ENCODE peak calls at places on chromosomes 13 and 19, in eight cellular contexts. One of them, this sample, is unnamed.

GRCh38 chr13:40420160-40420740 is 246.2 kb downstream of the FOXO1 start:
- DNase-seq in activated naive CD4-positive, alpha-beta T cell: no peak
- DNase-seq in EH: no peak
- DNase-seq in GM23338: peak
- DNase-seq in activated T-helper 1 cell treated with anti-CD3 and anti-CD28 coated beads, Interleukin-2, amount 50 U/mL, for 16 hours: no peak
- DNase-seq in H54: no peak
- DNase-seq in cardiac muscle cell: no peak
- DNase-seq in transverse colon: no peak
- DNase-seq in this sample: no peak

GRCh38 chr13:59607172-59607571 is 556.6 kb downstream of the DIAPH3 start:
- DNase-seq in activated naive CD4-positive, alpha-beta T cell: no peak
- DNase-seq in EH: no peak
- DNase-seq in GM23338: no peak
- DNase-seq in activated T-helper 1 cell treated with anti-CD3 and anti-CD28 coated beads, Interleukin-2, amount 50 U/mL, for 16 hours: no peak
- DNase-seq in H54: no peak
- DNase-seq in cardiac muscle cell: no peak
- DNase-seq in transverse colon: no peak
- DNase-seq in this sample: no peak

GRCh38 chr13:110771194-110771593 is 57.7 kb downstream of the ING1 start:
- DNase-seq in activated naive CD4-positive, alpha-beta T cell: no peak
- DNase-seq in EH: peak
- DNase-seq in GM23338: no peak
- DNase-seq in activated T-helper 1 cell treated with anti-CD3 and anti-CD28 coated beads, Interleukin-2, amount 50 U/mL, for 16 hours: no peak
- DNase-seq in H54: no peak
- DNase-seq in cardiac muscle cell: peak
- DNase-seq in transverse colon: no peak
- DNase-seq in this sample: no peak

GRCh38 chr13:30581582-30581981 is 36.1 kb upstream of the USPL1 start:
- DNase-seq in activated naive CD4-positive, alpha-beta T cell: no peak
- DNase-seq in EH: peak
- DNase-seq in GM23338: peak
- DNase-seq in activated T-helper 1 cell treated with anti-CD3 and anti-CD28 coated beads, Interleukin-2, amount 50 U/mL, for 16 hours: no peak
- DNase-seq in H54: no peak
- DNase-seq in cardiac muscle cell: peak
- DNase-seq in transverse colon: no peak
- DNase-seq in this sample: peak

GRCh38 chr13:94129490-94129894 is 350.0 kb downstream of the DCT start:
- DNase-seq in activated naive CD4-positive, alpha-beta T cell: no peak
- DNase-seq in EH: no peak
- DNase-seq in GM23338: no peak
- DNase-seq in activated T-helper 1 cell treated with anti-CD3 and anti-CD28 coated beads, Interleukin-2, amount 50 U/mL, for 16 hours: no peak
- DNase-seq in H54: no peak
- DNase-seq in cardiac muscle cell: no peak
- DNase-seq in transverse colon: no peak
- DNase-seq in this sample: no peak

GRCh38 chr19:57002765-57003164 is 117.0 kb upstream of the USP29 start:
- DNase-seq in activated naive CD4-positive, alpha-beta T cell: no peak
- DNase-seq in EH: no peak
- DNase-seq in GM23338: no peak
- DNase-seq in activated T-helper 1 cell treated with anti-CD3 and anti-CD28 coated beads, Interleukin-2, amount 50 U/mL, for 16 hours: no peak
- DNase-seq in H54: no peak
- DNase-seq in cardiac muscle cell: no peak
- DNase-seq in transverse colon: no peak
- DNase-seq in this sample: no peak

GRCh38 chr13:98721825-98722510 is 30.5 kb downstream of the SLC15A1 start:
- DNase-seq in activated naive CD4-positive, alpha-beta T cell: no peak
- DNase-seq in EH: no peak
- DNase-seq in GM23338: no peak
- DNase-seq in activated T-helper 1 cell treated with anti-CD3 and anti-CD28 coated beads, Interleukin-2, amount 50 U/mL, for 16 hours: no peak
- DNase-seq in H54: no peak
- DNase-seq in cardiac muscle cell: no peak
- DNase-seq in transverse colon: no peak
- DNase-seq in this sample: no peak

GRCh38 chr19:18710986-18711751 is 27.7 kb downstream of the CRTC1 start:
- DNase-seq in activated naive CD4-positive, alpha-beta T cell: no peak
- DNase-seq in EH: no peak
- DNase-seq in GM23338: peak
- DNase-seq in activated T-helper 1 cell treated with anti-CD3 and anti-CD28 coated beads, Interleukin-2, amount 50 U/mL, for 16 hours: no peak
- DNase-seq in H54: no peak
- DNase-seq in cardiac muscle cell: peak
- DNase-seq in transverse colon: no peak
- DNase-seq in this sample: no peak

GRCh38 chr13:23656637-23657036 is 86.4 kb downstream of the TNFRSF19 start:
- DNase-seq in activated naive CD4-positive, alpha-beta T cell: no peak
- DNase-seq in EH: peak
- DNase-seq in GM23338: no peak
- DNase-seq in activated T-helper 1 cell treated with anti-CD3 and anti-CD28 coated beads, Interleukin-2, amount 50 U/mL, for 16 hours: no peak
- DNase-seq in H54: no peak
- DNase-seq in cardiac muscle cell: peak
- DNase-seq in transverse colon: no peak
- DNase-seq in this sample: no peak

GRCh38 chr19:917323-918151 is at the start of gene KISS1R:
- DNase-seq in activated naive CD4-positive, alpha-beta T cell: peak
- DNase-seq in EH: peak
- DNase-seq in GM23338: peak
- DNase-seq in activated T-helper 1 cell treated with anti-CD3 and anti-CD28 coated beads, Interleukin-2, amount 50 U/mL, for 16 hours: no peak
- DNase-seq in H54: no peak
- DNase-seq in cardiac muscle cell: no peak
- DNase-seq in transverse colon: no peak
- DNase-seq in this sample: no peak

GRCh38 chr19:11058246-11059030 is 30.8 kb upstream of the LDLR start:
- DNase-seq in activated naive CD4-positive, alpha-beta T cell: no peak
- DNase-seq in EH: no peak
- DNase-seq in GM23338: no peak
- DNase-seq in activated T-helper 1 cell treated with anti-CD3 and anti-CD28 coated beads, Interleukin-2, amount 50 U/mL, for 16 hours: no peak
- DNase-seq in H54: no peak
- DNase-seq in cardiac muscle cell: no peak
- DNase-seq in transverse colon: no peak
- DNase-seq in this sample: no peak

GRCh38 chr13:43316997-43317396 is 293.6 kb downstream of the DNAJC15 start:
- DNase-seq in activated naive CD4-positive, alpha-beta T cell: no peak
- DNase-seq in EH: peak
- DNase-seq in GM23338: peak
- DNase-seq in activated T-helper 1 cell treated with anti-CD3 and anti-CD28 coated beads, Interleukin-2, amount 50 U/mL, for 16 hours: no peak
- DNase-seq in H54: no peak
- DNase-seq in cardiac muscle cell: peak
- DNase-seq in transverse colon: no peak
- DNase-seq in this sample: no peak

GRCh38 chr19:38788478-38789243 is at the start of gene LGALS7B:
- DNase-seq in activated naive CD4-positive, alpha-beta T cell: no peak
- DNase-seq in EH: no peak
- DNase-seq in GM23338: peak
- DNase-seq in activated T-helper 1 cell treated with anti-CD3 and anti-CD28 coated beads, Interleukin-2, amount 50 U/mL, for 16 hours: no peak
- DNase-seq in H54: no peak
- DNase-seq in cardiac muscle cell: no peak
- DNase-seq in transverse colon: no peak
- DNase-seq in this sample: no peak

GRCh38 chr19:58346961-58347929 is 6.0 kb downstream of the A1BG start:
- DNase-seq in activated naive CD4-positive, alpha-beta T cell: peak
- DNase-seq in EH: peak
- DNase-seq in GM23338: peak
- DNase-seq in activated T-helper 1 cell treated with anti-CD3 and anti-CD28 coated beads, Interleukin-2, amount 50 U/mL, for 16 hours: peak
- DNase-seq in H54: peak
- DNase-seq in cardiac muscle cell: peak
- DNase-seq in transverse colon: peak
- DNase-seq in this sample: peak

GRCh38 chr19:38448225-38448624 is 14.7 kb downstream of the RYR1 start:
- DNase-seq in activated naive CD4-positive, alpha-beta T cell: no peak
- DNase-seq in EH: no peak
- DNase-seq in GM23338: no peak
- DNase-seq in activated T-helper 1 cell treated with anti-CD3 and anti-CD28 coated beads, Interleukin-2, amount 50 U/mL, for 16 hours: no peak
- DNase-seq in H54: no peak
- DNase-seq in cardiac muscle cell: no peak
- DNase-seq in transverse colon: no peak
- DNase-seq in this sample: no peak

GRCh38 chr13:20945952-20946383 is 43.4 kb upstream of the XPO4 start:
- DNase-seq in activated naive CD4-positive, alpha-beta T cell: no peak
- DNase-seq in EH: peak
- DNase-seq in GM23338: peak
- DNase-seq in activated T-helper 1 cell treated with anti-CD3 and anti-CD28 coated beads, Interleukin-2, amount 50 U/mL, for 16 hours: no peak
- DNase-seq in H54: no peak
- DNase-seq in cardiac muscle cell: peak
- DNase-seq in transverse colon: peak
- DNase-seq in this sample: peak

GRCh38 chr13:109275848-109276247 is 510.5 kb downstream of the IRS2 start:
- DNase-seq in activated naive CD4-positive, alpha-beta T cell: no peak
- DNase-seq in EH: no peak
- DNase-seq in GM23338: peak
- DNase-seq in activated T-helper 1 cell treated with anti-CD3 and anti-CD28 coated beads, Interleukin-2, amount 50 U/mL, for 16 hours: no peak
- DNase-seq in H54: no peak
- DNase-seq in cardiac muscle cell: no peak
- DNase-seq in transverse colon: peak
- DNase-seq in this sample: no peak

GRCh38 chr13:37381502-37381901 is 217.1 kb downstream of the POSTN start:
- DNase-seq in activated naive CD4-positive, alpha-beta T cell: no peak
- DNase-seq in EH: peak
- DNase-seq in GM23338: no peak
- DNase-seq in activated T-helper 1 cell treated with anti-CD3 and anti-CD28 coated beads, Interleukin-2, amount 50 U/mL, for 16 hours: no peak
- DNase-seq in H54: no peak
- DNase-seq in cardiac muscle cell: no peak
- DNase-seq in transverse colon: no peak
- DNase-seq in this sample: no peak

GRCh38 chr19:27694361-27695055 is 1518.4 kb downstream of the UQCRFS1 start:
- DNase-seq in activated naive CD4-positive, alpha-beta T cell: no peak
- DNase-seq in EH: no peak
- DNase-seq in GM23338: no peak
- DNase-seq in activated T-helper 1 cell treated with anti-CD3 and anti-CD28 coated beads, Interleukin-2, amount 50 U/mL, for 16 hours: no peak
- DNase-seq in H54: no peak
- DNase-seq in cardiac muscle cell: no peak
- DNase-seq in transverse colon: no peak
- DNase-seq in this sample: no peak

GRCh38 chr19:32748497-32748896 is 28.9 kb downstream of the TDRD12 start:
- DNase-seq in activated naive CD4-positive, alpha-beta T cell: no peak
- DNase-seq in EH: no peak
- DNase-seq in GM23338: peak
- DNase-seq in activated T-helper 1 cell treated with anti-CD3 and anti-CD28 coated beads, Interleukin-2, amount 50 U/mL, for 16 hours: no peak
- DNase-seq in H54: no peak
- DNase-seq in cardiac muscle cell: no peak
- DNase-seq in transverse colon: no peak
- DNase-seq in this sample: no peak

GRCh38 chr19:6705931-6706632 is 14.4 kb downstream of the C3 start:
- DNase-seq in activated naive CD4-positive, alpha-beta T cell: no peak
- DNase-seq in EH: no peak
- DNase-seq in GM23338: no peak
- DNase-seq in activated T-helper 1 cell treated with anti-CD3 and anti-CD28 coated beads, Interleukin-2, amount 50 U/mL, for 16 hours: no peak
- DNase-seq in H54: no peak
- DNase-seq in cardiac muscle cell: no peak
- DNase-seq in transverse colon: no peak
- DNase-seq in this sample: no peak

GRCh38 chr13:106471957-106472543 is 63.4 kb downstream of the EFNB2 start:
- DNase-seq in activated naive CD4-positive, alpha-beta T cell: no peak
- DNase-seq in EH: peak
- DNase-seq in GM23338: peak
- DNase-seq in activated T-helper 1 cell treated with anti-CD3 and anti-CD28 coated beads, Interleukin-2, amount 50 U/mL, for 16 hours: no peak
- DNase-seq in H54: peak
- DNase-seq in cardiac muscle cell: peak
- DNase-seq in transverse colon: peak
- DNase-seq in this sample: peak

GRCh38 chr19:49231804-49232203 is 74.2 kb downstream of the TRPM4 start:
- DNase-seq in activated naive CD4-positive, alpha-beta T cell: no peak
- DNase-seq in EH: no peak
- DNase-seq in GM23338: no peak
- DNase-seq in activated T-helper 1 cell treated with anti-CD3 and anti-CD28 coated beads, Interleukin-2, amount 50 U/mL, for 16 hours: no peak
- DNase-seq in H54: no peak
- DNase-seq in cardiac muscle cell: no peak
- DNase-seq in transverse colon: no peak
- DNase-seq in this sample: no peak

GRCh38 chr13:40120288-40120687 is 464.8 kb downstream of the COG6 start:
- DNase-seq in activated naive CD4-positive, alpha-beta T cell: no peak
- DNase-seq in EH: peak
- DNase-seq in GM23338: no peak
- DNase-seq in activated T-helper 1 cell treated with anti-CD3 and anti-CD28 coated beads, Interleukin-2, amount 50 U/mL, for 16 hours: no peak
- DNase-seq in H54: no peak
- DNase-seq in cardiac muscle cell: peak
- DNase-seq in transverse colon: no peak
- DNase-seq in this sample: no peak

GRCh38 chr19:30344446-30345425 is 27.4 kb upstream of the ZNF536 start:
- DNase-seq in activated naive CD4-positive, alpha-beta T cell: no peak
- DNase-seq in EH: no peak
- DNase-seq in GM23338: no peak
- DNase-seq in activated T-helper 1 cell treated with anti-CD3 and anti-CD28 coated beads, Interleukin-2, amount 50 U/mL, for 16 hours: no peak
- DNase-seq in H54: no peak
- DNase-seq in cardiac muscle cell: no peak
- DNase-seq in transverse colon: no peak
- DNase-seq in this sample: no peak

GRCh38 chr19:32622002-32622401 is 41.0 kb downstream of the PDCD5 start:
- DNase-seq in activated naive CD4-positive, alpha-beta T cell: no peak
- DNase-seq in EH: no peak
- DNase-seq in GM23338: no peak
- DNase-seq in activated T-helper 1 cell treated with anti-CD3 and anti-CD28 coated beads, Interleukin-2, amount 50 U/mL, for 16 hours: no peak
- DNase-seq in H54: no peak
- DNase-seq in cardiac muscle cell: no peak
- DNase-seq in transverse colon: no peak
- DNase-seq in this sample: no peak

GRCh38 chr13:63631006-63631405 is 2215.4 kb upstream of the PCDH20 start:
- DNase-seq in activated naive CD4-positive, alpha-beta T cell: no peak
- DNase-seq in EH: no peak
- DNase-seq in GM23338: no peak
- DNase-seq in activated T-helper 1 cell treated with anti-CD3 and anti-CD28 coated beads, Interleukin-2, amount 50 U/mL, for 16 hours: no peak
- DNase-seq in H54: no peak
- DNase-seq in cardiac muscle cell: no peak
- DNase-seq in transverse colon: no peak
- DNase-seq in this sample: no peak

GRCh38 chr13:98972627-98973026 is 5.2 kb downstream of the DOCK9 start:
- DNase-seq in activated naive CD4-positive, alpha-beta T cell: no peak
- DNase-seq in EH: peak
- DNase-seq in GM23338: no peak
- DNase-seq in activated T-helper 1 cell treated with anti-CD3 and anti-CD28 coated beads, Interleukin-2, amount 50 U/mL, for 16 hours: no peak
- DNase-seq in H54: peak
- DNase-seq in cardiac muscle cell: peak
- DNase-seq in transverse colon: no peak
- DNase-seq in this sample: no peak

GRCh38 chr19:45469132-45469834 is 1.5 kb downstream of the FOSB start:
- DNase-seq in activated naive CD4-positive, alpha-beta T cell: peak
- DNase-seq in EH: peak
- DNase-seq in GM23338: peak
- DNase-seq in activated T-helper 1 cell treated with anti-CD3 and anti-CD28 coated beads, Interleukin-2, amount 50 U/mL, for 16 hours: peak
- DNase-seq in H54: no peak
- DNase-seq in cardiac muscle cell: peak
- DNase-seq in transverse colon: peak
- DNase-seq in this sample: peak

GRCh38 chr13:36553501-36553900 is 120.3 kb upstream of the SERTM1 start:
- DNase-seq in activated naive CD4-positive, alpha-beta T cell: no peak
- DNase-seq in EH: no peak
- DNase-seq in GM23338: no peak
- DNase-seq in activated T-helper 1 cell treated with anti-CD3 and anti-CD28 coated beads, Interleukin-2, amount 50 U/mL, for 16 hours: no peak
- DNase-seq in H54: no peak
- DNase-seq in cardiac muscle cell: peak
- DNase-seq in transverse colon: no peak
- DNase-seq in this sample: no peak

GRCh38 chr19:54420383-54421168 is 5.3 kb downstream of the TTYH1 start:
- DNase-seq in activated naive CD4-positive, alpha-beta T cell: no peak
- DNase-seq in EH: peak
- DNase-seq in GM23338: peak
- DNase-seq in activated T-helper 1 cell treated with anti-CD3 and anti-CD28 coated beads, Interleukin-2, amount 50 U/mL, for 16 hours: no peak
- DNase-seq in H54: no peak
- DNase-seq in cardiac muscle cell: peak
- DNase-seq in transverse colon: no peak
- DNase-seq in this sample: no peak

GRCh38 chr19:30158067-30158892 is 213.9 kb upstream of the ZNF536 start:
- DNase-seq in activated naive CD4-positive, alpha-beta T cell: no peak
- DNase-seq in EH: no peak
- DNase-seq in GM23338: no peak
- DNase-seq in activated T-helper 1 cell treated with anti-CD3 and anti-CD28 coated beads, Interleukin-2, amount 50 U/mL, for 16 hours: no peak
- DNase-seq in H54: no peak
- DNase-seq in cardiac muscle cell: no peak
- DNase-seq in transverse colon: no peak
- DNase-seq in this sample: no peak

GRCh38 chr19:53088091-53088490 is 15.1 kb downstream of the ZNF160 start:
- DNase-seq in activated naive CD4-positive, alpha-beta T cell: no peak
- DNase-seq in EH: peak
- DNase-seq in GM23338: no peak
- DNase-seq in activated T-helper 1 cell treated with anti-CD3 and anti-CD28 coated beads, Interleukin-2, amount 50 U/mL, for 16 hours: no peak
- DNase-seq in H54: no peak
- DNase-seq in cardiac muscle cell: peak
- DNase-seq in transverse colon: no peak
- DNase-seq in this sample: no peak

This sample was measured in colonic mucosa.